ENCODE peak calls at places on chromosomes 6 and 20, in four cellular contexts. B is lung, X is heart left ventricle, O is esophagus muscularis mucosa. R is an unnamed sample. For H3K4me1, the result is how much of the 10 kb centered on the place peaks cover.

GRCh38 chr20:50329981-50330503 is 139.4 kb downstream of the CEBPB start:
- DNase-seq in B (no peak), O (no peak), X (no peak), R (no peak)

GRCh38 chr6:137362878-137363804 is 131.1 kb downstream of the OLIG3 start:
- DNase-seq in B (no peak), O (no peak), X (no peak), R (no peak)

GRCh38 chr6:108697646-108698161 is 137.0 kb downstream of the FOXO3 start:
- DNase-seq in B (no peak), O (no peak), X (no peak), R (no peak)

GRCh38 chr20:33653900-33654596 is 8.1 kb upstream of the C20orf144 start:
- DNase-seq in B (peak), X (no peak), O (no peak), R (peak)

GRCh38 chr6:22926613-22927348 is 357.4 kb downstream of the HDGFL1 start:
- DNase-seq in X (no peak), O (no peak), B (no peak), R (peak)

GRCh38 chr6:160160450-160160849 is 38.8 kb downstream of the SLC22A1 start:
- DNase-seq in X (no peak), B (no peak), O (peak), R (no peak)

GRCh38 chr6:117399126-117399525 is 26.6 kb downstream of the ROS1 start:
- DNase-seq in B (no peak), O (no peak), X (no peak), R (no peak)

GRCh38 chr6:91812596-91813274 is 1225.9 kb upstream of the MAP3K7 start:
- DNase-seq in X (no peak), O (no peak), B (no peak), R (no peak)

GRCh38 chr6:107942164-107942563 is 15.8 kb downstream of the SEC63 start:
- DNase-seq in B (no peak), O (no peak), X (no peak), R (no peak)

GRCh38 chr20:10603971-10604864 is 69.6 kb downstream of the JAG1 start:
- DNase-seq in X (peak), O (no peak), B (peak), R (no peak)

GRCh38 chr6:12010635-12011275 is 1.4 kb upstream of the HIVEP1 start:
- DNase-seq in O (peak), X (peak), B (peak), R (peak)

GRCh38 chr6:106486236-106486635 is 125.7 kb downstream of the CRYBG1 start:
- DNase-seq in B (no peak), O (no peak), X (no peak), R (no peak)

GRCh38 chr6:145809211-145809610 is 5.4 kb downstream of the FBXO30 start:
- DNase-seq in B (no peak), X (no peak), O (no peak), R (no peak)

GRCh38 chr6:13461805-13462204 is 25.6 kb downstream of the GFOD1 start:
- DNase-seq in X (no peak), B (peak), O (no peak), R (no peak)

GRCh38 chr20:63102720-63103375 is 96.1 kb upstream of the BHLHE23 start:
- DNase-seq in B (no peak), X (peak), O (no peak), R (peak)

GRCh38 chr6:158382491-158382890 is 70.2 kb downstream of the TULP4 start:
- DNase-seq in O (no peak), B (no peak), X (no peak), R (no peak)

GRCh38 chr6:104682722-104683643 is 176.7 kb downstream of the HACE1 start:
- DNase-seq in O (no peak), X (peak), B (peak), R (peak)

GRCh38 chr20:61499859-61500258 is 247.8 kb downstream of the CDH4 start:
- DNase-seq in O (no peak), B (no peak), X (no peak), R (peak)

GRCh38 chr6:143187173-143187908 is 126.7 kb downstream of the AIG1 start:
- DNase-seq in O (no peak), B (no peak), X (no peak), R (no peak)

GRCh38 chr6:150253489-150253888 is 110.6 kb downstream of the PPP1R14C start:
- DNase-seq in B (no peak), O (no peak), X (no peak), R (no peak)

GRCh38 chr20:12660918-12661317 is 347.9 kb upstream of the SPTLC3 start:
- DNase-seq in O (peak), B (no peak), X (no peak), R (peak)

DNA sequence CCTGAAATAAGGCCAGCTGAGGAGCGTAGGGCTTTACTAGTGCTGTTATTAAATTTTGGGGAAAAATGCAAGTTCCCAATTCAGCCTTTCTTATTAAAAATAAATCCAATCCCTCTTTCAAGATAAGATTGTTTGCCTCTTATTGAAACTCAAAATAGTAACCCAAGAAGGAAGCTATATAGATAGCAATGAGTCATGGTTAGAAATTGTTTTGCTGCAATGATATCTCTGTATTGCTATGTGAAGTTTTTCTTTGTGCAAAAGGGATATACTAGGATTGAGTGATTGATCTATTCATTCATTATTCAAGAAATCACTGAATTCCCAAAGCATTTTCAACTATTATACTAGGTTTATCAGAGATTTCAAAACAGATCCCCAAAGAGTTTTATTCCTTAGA is 93.0 kb upstream of the HDAC2 start:
- DNase-seq in B (no peak), X (no peak), O (no peak), R (no peak)
- H3K4me1 ChIP-seq in B (under half), X (under half), O (under half), R (under half)

GRCh38 chr6:52217761-52218160 is 26.5 kb downstream of the IL17F start:
- DNase-seq in X (no peak), B (no peak), O (no peak), R (no peak)

GRCh38 chr6:52216932-52217331 is 27.4 kb downstream of the IL17F start:
- DNase-seq in O (no peak), B (no peak), X (no peak), R (no peak)

GRCh38 chr6:52221302-52221701 is 23.0 kb downstream of the IL17F start:
- DNase-seq in X (no peak), B (no peak), O (no peak), R (no peak)

GRCh38 chr6:52213127-52213526 is 27.0 kb downstream of the IL17A start:
- DNase-seq in O (no peak), X (no peak), B (no peak), R (peak)

DNA sequence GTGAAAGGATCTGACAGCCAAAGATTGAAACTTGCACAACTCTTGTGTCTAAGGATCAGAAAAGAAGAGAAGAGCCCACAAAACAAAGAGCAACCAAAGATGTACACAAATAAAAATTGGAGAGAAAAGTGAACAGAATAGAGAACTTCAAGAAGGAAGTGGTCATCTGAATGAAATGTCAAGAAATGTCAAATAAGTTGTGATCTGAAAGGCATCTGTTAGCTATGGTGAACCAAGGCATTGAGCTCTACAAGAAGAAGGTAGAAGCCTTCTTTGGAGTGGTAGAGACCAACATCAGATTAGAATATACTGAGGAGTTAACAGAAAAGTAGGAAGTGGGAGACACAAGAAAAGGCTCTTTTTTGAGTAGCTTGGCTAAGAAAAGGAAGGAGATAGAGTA is 28.5 kb downstream of the IL17F start:
- DNase-seq in X (no peak), B (no peak), O (no peak), R (no peak)
- H3K4me1 ChIP-seq in X (under half), B (under half), O (under half), R (under half)

GRCh38 chr6:90193359-90193758 is 103.3 kb downstream of the BACH2 start:
- DNase-seq in X (no peak), O (no peak), B (no peak), R (no peak)

GRCh38 chr6:90194371-90194841 is 102.2 kb downstream of the BACH2 start:
- DNase-seq in X (no peak), B (no peak), O (no peak), R (no peak)

GRCh38 chr6:90195094-90195793 is 101.4 kb downstream of the BACH2 start:
- DNase-seq in O (no peak), B (no peak), X (no peak), R (peak)

GRCh38 chr6:90190752-90191393 is 105.8 kb downstream of the BACH2 start:
- DNase-seq in B (no peak), O (no peak), X (no peak), R (no peak)

GRCh38 chr6:90192857-90193256 is 103.8 kb downstream of the BACH2 start:
- DNase-seq in O (no peak), B (no peak), X (no peak), R (no peak)
- H3K4me1 ChIP-seq in O (under half), B (under half), X (under half), R (under half)

GRCh38 chr6:33861722-33862121 is 57.9 kb upstream of the MLN start:
- DNase-seq in O (no peak), X (peak), B (no peak), R (no peak)
- H3K4me1 ChIP-seq in O (under half), X (under half), B (under half), R (under half)

GRCh38 chr6:17472653-17473183 is 79.3 kb downstream of the CAP2 start:
- DNase-seq in O (no peak), X (no peak), B (no peak), R (peak)
- H3K4me1 ChIP-seq in O (half or more), X (under half), B (under half), R (under half)

GRCh38 chr6:37845026-37845911 is 25.7 kb downstream of the ZFAND3 start:
- DNase-seq in B (no peak), X (no peak), O (no peak), R (no peak)
- H3K4me1 ChIP-seq in B (under half), X (under half), O (half or more), R (under half)

R was measured in mesendoderm.